ENCODE peak calls at places on chromosomes 5 and 9, in six cellular contexts. R is B cell, O is occipital lobe, F is choroid plexus epithelial cell, U is activated T-helper 1 cell treated with Interleukin-2 at 50 U/mL for 16 hours, E is NCI-H524. D is an unnamed sample.

GRCh38 chr9:121279841-121280388 is 12.0 kb downstream of the GSN start:
- DNase-seq in F (no peak), O (peak), R (no peak), E (no peak), U (no peak), D (no peak)

GRCh38 chr9:29697011-29697410 is 2123.7 kb upstream of the C9orf72 start:
- DNase-seq in U (no peak), R (no peak), O (no peak), F (peak), E (no peak), D (no peak)

GRCh38 chr5:123882946-123883345 is 371.0 kb downstream of the CSNK1G3 start:
- DNase-seq in O (no peak), R (no peak), U (no peak), E (no peak), F (peak), D (peak)

GRCh38 chr9:98081477-98082219 is 25.1 kb downstream of the NANS start:
- DNase-seq in U (no peak), F (peak), E (no peak), R (no peak), O (no peak), D (peak)

GRCh38 chr5:109951348-109951747 is 261.6 kb downstream of the MAN2A1 start:
- DNase-seq in R (no peak), E (no peak), F (no peak), U (no peak), O (no peak), D (no peak)

GRCh38 chr5:116736671-116737070 is 162.0 kb upstream of the SEMA6A start:
- DNase-seq in O (no peak), E (no peak), F (no peak), U (no peak), R (no peak), D (no peak)

GRCh38 chr9:86034863-86035734 is 64.3 kb downstream of the GOLM1 start:
- DNase-seq in R (no peak), E (peak), O (no peak), F (peak), U (no peak), D (peak)

GRCh38 chr5:7330141-7330712 is 65.7 kb upstream of the ADCY2 start:
- DNase-seq in U (no peak), O (no peak), F (no peak), E (no peak), R (no peak), D (no peak)

GRCh38 chr5:141412853-141413539 is at the start of gene PCDHGA10:
- DNase-seq in O (no peak), E (peak), U (peak), F (peak), R (peak), D (peak)

GRCh38 chr5:36403601-36404311 is 102.1 kb upstream of the RANBP3L start:
- DNase-seq in E (no peak), R (peak), O (peak), F (peak), U (no peak), D (peak)

GRCh38 chr9:22050924-22051323 is 41.8 kb upstream of the CDKN2B start:
- DNase-seq in U (no peak), E (no peak), F (no peak), R (peak), O (no peak), D (no peak)

GRCh38 chr5:67209141-67209771 is 12.7 kb upstream of the CD180 start:
- DNase-seq in O (peak), F (peak), U (peak), R (peak), E (peak), D (peak)

GRCh38 chr5:76337949-76338589 is 65.0 kb upstream of the IQGAP2 start:
- DNase-seq in R (peak), E (peak), U (peak), F (peak), O (no peak), D (peak)

GRCh38 chr5:65481635-65482271 is at the start of gene ADAMTS6:
- DNase-seq in F (peak), U (peak), O (peak), E (peak), R (peak), D (peak)

GRCh38 chr5:172490739-172491461 is 36.6 kb upstream of the SH3PXD2B start:
- DNase-seq in E (no peak), F (no peak), O (no peak), R (no peak), U (no peak), D (no peak)

GRCh38 chr5:101590384-101590783 is 687.3 kb upstream of the ST8SIA4 start:
- DNase-seq in E (peak), R (no peak), O (no peak), F (no peak), U (no peak), D (peak)

GRCh38 chr9:91302831-91303230 is 58.9 kb downstream of the AUH start:
- DNase-seq in U (no peak), R (no peak), O (no peak), E (no peak), F (peak), D (peak)

GRCh38 chr5:38715671-38716070 is 130.1 kb upstream of the OSMR start:
- DNase-seq in E (peak), F (no peak), U (no peak), O (no peak), R (no peak), D (no peak)

GRCh38 chr5:120367896-120368634 is 96.0 kb upstream of the PRR16 start:
- DNase-seq in U (no peak), R (no peak), O (no peak), F (no peak), E (no peak), D (no peak)

GRCh38 chr5:55231476-55232193 is 1.8 kb downstream of the CCNO start:
- DNase-seq in F (no peak), E (peak), O (peak), R (peak), U (no peak), D (peak)

GRCh38 chr9:134175808-134176598 is 11.6 kb upstream of the RNU6ATAC start:
- DNase-seq in U (no peak), O (no peak), F (no peak), E (no peak), R (no peak), D (no peak)

GRCh38 chr9:112618385-112619001 is 99.4 kb downstream of the INIP start:
- DNase-seq in O (no peak), F (no peak), R (no peak), U (no peak), E (no peak), D (no peak)

GRCh38 chr9:33166263-33167083 is 663 bp downstream of the B4GALT1 start:
- DNase-seq in E (peak), F (peak), R (peak), U (no peak), O (no peak), D (peak)

GRCh38 chr5:110339399-110339798 is 387.1 kb downstream of the TMEM232 start:
- DNase-seq in O (no peak), F (no peak), E (no peak), U (no peak), R (no peak), D (no peak)

GRCh38 chr9:129751841-129752801 is 721 bp downstream of the PTGES start:
- DNase-seq in F (no peak), U (no peak), O (peak), E (peak), R (no peak), D (peak)

GRCh38 chr9:100087218-100087617 is 11.6 kb downstream of the ERP44 start:
- DNase-seq in F (peak), O (no peak), U (no peak), E (no peak), R (no peak), D (no peak)

GRCh38 chr5:65262094-65262493 is 219.6 kb downstream of the ADAMTS6 start:
- DNase-seq in U (no peak), E (no peak), O (no peak), F (peak), R (no peak), D (peak)

GRCh38 chr9:120363697-120364096 is 216.3 kb downstream of the CDK5RAP2 start:
- DNase-seq in E (peak), U (no peak), R (no peak), O (no peak), F (peak), D (no peak)